ENCODE peak calls at places on chromosomes 13 and 19, in four cellular contexts. C is HepG2, M is stomach, H is A549. A is an unnamed sample.

GRCh38 chr13:102597029-102598015 is 536 bp downstream of the TPP2 start:
- DNase-seq in C (no peak), M (no peak), H (no peak), A (peak)

GRCh38 chr19:52993342-52994178 is 20.2 kb upstream of the ERVV-1 start:
- DNase-seq in C (no peak), M (peak), H (no peak), A (peak)

GRCh38 chr19:35458821-35459391 is 10.8 kb downstream of the FFAR2 start:
- DNase-seq in C (peak), M (peak), H (no peak), A (no peak)

GRCh38 chr13:77310579-77311279 is 16.2 kb downstream of the MYCBP2 start:
- DNase-seq in C (no peak), M (no peak), H (no peak), A (no peak)

GRCh38 chr13:55566779-55567178 is 1573.9 kb upstream of the PRR20A start:
- DNase-seq in C (no peak), M (no peak), H (no peak), A (no peak)

GRCh38 chr13:98055623-98056022 is 87.3 kb upstream of the FARP1 start:
- DNase-seq in C (no peak), M (no peak), H (no peak), A (no peak)

GRCh38 chr19:10899171-10899653 is 27.9 kb downstream of the CARM1 start:
- DNase-seq in C (no peak), M (peak), H (no peak), A (peak)

GRCh38 chr13:31982124-31982523 is 49.5 kb upstream of the FRY start:
- DNase-seq in C (no peak), M (no peak), H (no peak), A (no peak)

GRCh38 chr19:55552620-55553019 is 7.3 kb upstream of the SBK3 start:
- DNase-seq in C (peak), M (no peak), H (no peak), A (no peak)

GRCh38 chr13:94617389-94618000 is 15.8 kb downstream of the GPR180 start:
- DNase-seq in C (peak), M (no peak), H (no peak), A (no peak)

GRCh38 chr19:35138305-35138799 is 272 bp upstream of the FXYD1 start:
- DNase-seq in C (no peak), M (no peak), H (no peak), A (peak)

GRCh38 chr13:31007392-31007791 is 74.9 kb downstream of the TEX26 start:
- DNase-seq in C (no peak), M (no peak), H (no peak), A (no peak)

GRCh38 chr13:28321751-28322150 is 173.2 kb downstream of the FLT1 start:
- DNase-seq in C (no peak), M (no peak), H (no peak), A (no peak)

GRCh38 chr19:10760268-10760944 is 42.5 kb downstream of the DNM2 start:
- DNase-seq in C (no peak), M (no peak), H (no peak), A (no peak)

GRCh38 chr13:76723551-76724232 is 162.5 kb downstream of the KCTD12 start:
- DNase-seq in C (no peak), M (no peak), H (no peak), A (peak)

GRCh38 chr13:98866882-98867281 is 111.0 kb downstream of the DOCK9 start:
- DNase-seq in C (no peak), M (no peak), H (no peak), A (no peak)

GRCh38 chr19:47209323-47210179 is 21.4 kb downstream of the BBC3 start:
- DNase-seq in C (no peak), M (no peak), H (no peak), A (no peak)

GRCh38 chr19:55283548-55284393 is at the start of gene BRSK1:
- DNase-seq in C (no peak), M (peak), H (no peak), A (no peak)

GRCh38 chr13:100584901-100585300 is 3.7 kb downstream of the GGACT start:
- DNase-seq in C (no peak), M (no peak), H (no peak), A (no peak)

GRCh38 chr13:30408319-30409101 is 13.8 kb upstream of the UBE2L5 start:
- DNase-seq in C (peak), M (peak), H (peak), A (peak)

GRCh38 chr13:106942558-106942957 is 374.6 kb upstream of the ARGLU1 start:
- DNase-seq in C (no peak), M (no peak), H (no peak), A (no peak)

GRCh38 chr19:35446194-35446593 is 1.9 kb upstream of the FFAR2 start:
- DNase-seq in C (no peak), M (no peak), H (no peak), A (no peak)

GRCh38 chr13:29956771-29957170 is 106.4 kb upstream of the UBL3 start:
- DNase-seq in C (no peak), M (no peak), H (no peak), A (no peak)

GRCh38 chr13:87884874-87885273 is 213.7 kb downstream of the SLITRK5 start:
- DNase-seq in C (no peak), M (no peak), H (no peak), A (no peak)

GRCh38 chr13:112064222-112064621 is 2.7 kb upstream of the SOX1 start:
- DNase-seq in C (no peak), M (no peak), H (no peak), A (no peak)

GRCh38 chr19:36060430-36060829 is 5.7 kb downstream of the WDR62 start:
- DNase-seq in C (no peak), M (peak), H (peak), A (peak)

GRCh38 chr13:107678075-107678689 is 537.2 kb downstream of the LIG4 start:
- DNase-seq in C (no peak), M (no peak), H (no peak), A (no peak)

GRCh38 chr13:86080340-86080995 is 281.2 kb upstream of the SLITRK6 start:
- DNase-seq in C (no peak), M (no peak), H (no peak), A (no peak)

GRCh38 chr13:27035892-27036235 is 135.7 kb downstream of the USP12 start:
- DNase-seq in C (no peak), M (no peak), H (peak), A (no peak)

GRCh38 chr19:16325671-16326400 is 1.2 kb downstream of the KLF2 start:
- DNase-seq in C (no peak), M (no peak), H (no peak), A (peak)

GRCh38 chr13:33126909-33127607 is 110.8 kb downstream of the KL start:
- DNase-seq in C (no peak), M (no peak), H (no peak), A (no peak)

GRCh38 chr19:41744850-41745249 is 10.5 kb upstream of the CEACAM6 start:
- DNase-seq in C (no peak), M (no peak), H (no peak), A (no peak)

GRCh38 chr19:15869873-15870272 is 28.0 kb downstream of the CYP4F2 start:
- DNase-seq in C (no peak), M (no peak), H (no peak), A (no peak)

GRCh38 chr13:34076943-34077703 is 259.2 kb downstream of the RFC3 start:
- DNase-seq in C (peak), M (no peak), H (peak), A (no peak)

GRCh38 chr19:33071887-33072286 is 7.2 kb upstream of the RHPN2 start:
- DNase-seq in C (no peak), M (no peak), H (no peak), A (no peak)

GRCh38 chr19:6576869-6577281 is 14.1 kb downstream of the CD70 start:
- DNase-seq in C (no peak), M (no peak), H (no peak), A (no peak)

GRCh38 chr13:48563611-48564010 is 30.7 kb upstream of the RCBTB2 start:
- DNase-seq in C (no peak), M (no peak), H (no peak), A (no peak)

GRCh38 chr19:7534531-7534980 is 961 bp upstream of the PNPLA6 start:
- DNase-seq in C (peak), M (peak), H (peak), A (peak)

GRCh38 chr13:36518707-36519106 is 86.4 kb downstream of the CCNA1 start:
- DNase-seq in C (no peak), M (no peak), H (no peak), A (no peak)

GRCh38 chr13:96809366-96810096 is 184.7 kb downstream of the OXGR1 start:
- DNase-seq in C (no peak), M (peak), H (no peak), A (no peak)

DNA sequence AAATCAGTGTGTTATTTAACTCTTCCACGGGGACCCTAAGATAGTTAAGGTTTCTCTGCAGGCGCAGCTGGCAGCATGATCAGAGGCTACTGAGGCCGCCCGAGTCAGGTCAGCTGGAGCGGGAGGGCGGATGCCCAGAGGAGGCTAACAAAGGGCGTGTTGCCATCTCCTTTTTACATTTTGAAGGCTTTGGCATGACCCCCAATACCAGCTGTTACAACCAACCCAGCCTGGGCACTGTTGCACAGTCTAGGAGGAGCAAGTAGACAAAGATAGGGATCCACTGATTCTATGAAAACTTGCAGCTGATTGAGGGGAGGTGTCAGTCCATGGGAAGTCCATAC is 15.7 kb downstream of the COL4A2 start:
- DNase-seq in C (no peak), M (no peak), H (no peak), A (no peak)
- H3K27ac ChIP-seq in C (no peak), M (peak), H (peak), A (no peak)

GRCh38 chr19:18002347-18002850 is 5.6 kb upstream of the ARRDC2 start:
- DNase-seq in C (no peak), M (no peak), H (no peak), A (peak)

GRCh38 chr19:18001837-18002345 is 6.1 kb upstream of the ARRDC2 start:
- DNase-seq in C (no peak), M (no peak), H (no peak), A (no peak)

GRCh38 chr19:17999685-18000479 is 8.1 kb upstream of the ARRDC2 start:
- DNase-seq in C (no peak), M (no peak), H (no peak), A (no peak)

GRCh38 chr19:18000480-18000980 is 7.4 kb upstream of the ARRDC2 start:
- DNase-seq in C (no peak), M (no peak), H (no peak), A (no peak)

DNA sequence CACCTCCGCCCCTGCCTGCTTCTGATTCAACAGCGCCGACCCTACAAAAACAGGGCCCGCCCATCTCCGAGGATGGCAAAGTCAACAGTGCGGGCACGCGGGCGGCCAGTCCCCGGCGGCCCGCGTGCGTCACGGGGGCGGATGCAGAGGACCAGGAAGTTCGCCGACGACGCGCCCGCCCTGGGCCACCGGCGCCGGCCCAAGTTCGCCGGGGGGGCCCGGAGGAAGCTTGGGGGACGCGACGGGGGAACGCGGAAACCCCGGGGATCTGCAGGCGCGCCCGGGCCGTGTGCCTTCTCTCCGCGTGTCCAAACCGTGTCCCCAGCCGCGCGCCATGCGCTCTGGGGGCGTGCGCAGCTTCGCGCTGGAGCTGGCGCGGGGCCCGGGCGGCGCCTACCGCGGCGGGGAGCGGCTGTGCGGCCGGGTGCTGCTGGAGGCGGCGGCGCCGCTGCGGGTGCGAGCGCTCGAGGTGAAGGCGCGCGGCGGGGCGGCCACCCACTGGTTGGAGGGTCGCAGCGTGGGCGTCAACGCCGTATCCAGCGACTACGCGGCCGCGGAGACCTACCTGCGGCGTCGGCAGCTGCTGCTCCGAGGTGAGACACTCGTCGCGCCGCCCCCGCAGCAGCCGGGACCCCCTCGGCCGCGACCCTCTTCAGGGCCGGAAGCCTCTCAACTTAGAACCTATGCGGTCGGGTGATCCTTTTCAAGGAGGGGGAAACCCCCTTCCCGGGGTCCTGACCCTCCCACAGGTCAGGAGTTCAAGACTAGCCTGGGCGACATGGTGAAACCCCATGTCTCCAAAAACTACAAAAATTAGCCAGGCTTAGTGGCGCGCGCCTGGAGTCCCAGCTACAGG is 6.8 kb upstream of the ARRDC2 start:
- DNase-seq in C (peak), M (peak), H (peak), A (peak)
- TF ChIP-seq POLR2A in C (no peak), M (no peak), H (peak), A (peak)

GRCh38 chr19:13503570-13504235 is 2.6 kb downstream of the CACNA1A start:
- DNase-seq in C (no peak), M (no peak), H (no peak), A (no peak)

GRCh38 chr19:13507053-13507611 is 853 bp upstream of the CACNA1A start:
- DNase-seq in C (no peak), M (no peak), H (no peak), A (no peak)

GRCh38 chr19:13506550-13506878 is 235 bp upstream of the CACNA1A start:
- DNase-seq in C (no peak), M (no peak), H (no peak), A (no peak)

GRCh38 chr19:13505761-13506549 is at the start of gene CACNA1A:
- DNase-seq in C (no peak), M (no peak), H (no peak), A (no peak)

GRCh38 chr19:13505164-13505695 is 1.0 kb downstream of the CACNA1A start:
- DNase-seq in C (no peak), M (no peak), H (no peak), A (no peak)
- H3K27ac ChIP-seq in C (no peak), M (no peak), H (no peak), A (no peak)

GRCh38 chr19:1129535-1129934 is 25.7 kb downstream of the GPX4 start:
- DNase-seq in C (no peak), M (no peak), H (no peak), A (no peak)

GRCh38 chr19:1133471-1133929 is 29.7 kb downstream of the GPX4 start:
- DNase-seq in C (no peak), M (peak), H (peak), A (no peak)

GRCh38 chr19:1132625-1133383 is 29.0 kb downstream of the GPX4 start:
- DNase-seq in C (no peak), M (no peak), H (no peak), A (no peak)

GRCh38 chr19:1130801-1131717 is 27.3 kb downstream of the GPX4 start:
- DNase-seq in C (no peak), M (peak), H (no peak), A (no peak)

DNA sequence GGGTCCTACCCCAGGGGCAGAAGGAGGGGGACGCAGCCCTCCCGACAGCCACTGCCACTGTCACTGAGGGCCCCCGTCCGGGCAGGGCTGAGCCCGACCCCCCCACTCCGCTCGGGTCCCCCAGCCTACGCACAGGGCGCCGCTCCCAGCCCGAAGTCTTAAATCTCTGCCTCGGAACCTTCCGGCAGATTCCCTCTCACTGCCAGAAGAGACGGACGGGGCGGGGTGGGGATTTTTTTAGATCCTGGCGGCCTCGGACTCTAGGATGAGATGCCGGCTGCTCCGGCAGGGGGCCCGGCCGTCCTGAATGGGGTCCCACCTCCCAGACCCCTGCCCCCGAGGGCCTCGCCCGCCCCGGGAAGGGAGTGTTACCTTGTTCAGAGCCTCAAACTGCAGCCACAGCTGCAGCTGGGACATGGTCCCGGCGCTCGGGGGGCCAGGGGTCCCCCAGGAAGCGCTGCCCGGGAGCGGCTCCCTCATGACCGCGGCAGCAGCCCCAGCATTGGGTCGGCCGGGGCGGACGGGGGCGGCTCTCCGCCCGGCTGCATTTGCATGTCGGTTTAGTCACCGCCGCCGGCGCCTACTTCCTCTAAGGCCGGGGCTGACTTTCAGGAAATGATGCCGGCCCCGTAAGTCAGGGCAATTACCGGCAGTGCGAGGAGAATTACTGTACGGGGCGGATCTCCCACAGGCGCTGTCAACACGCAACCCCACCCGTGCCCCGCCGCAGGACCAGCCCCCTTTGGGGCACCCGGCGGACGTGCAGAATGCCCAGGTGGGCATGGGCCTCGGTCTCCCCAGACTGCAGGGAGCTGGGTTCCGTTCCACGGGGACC is 28.1 kb downstream of the GPX4 start:
- DNase-seq in C (no peak), M (peak), H (no peak), A (peak)
- TF ChIP-seq POLR2A in C (no peak), M (no peak), H (no peak), A (peak)

GRCh38 chr13:109964164-109964563 is 177.8 kb upstream of the IRS2 start:
- DNase-seq in C (no peak), M (no peak), H (no peak), A (no peak)
- H3K27ac ChIP-seq in C (no peak), M (no peak), H (no peak), A (no peak)

GRCh38 chr13:20772401-20773131 is 1.2 kb downstream of the EEF1AKMT1 start:
- DNase-seq in C (no peak), M (no peak), H (no peak), A (no peak)

GRCh38 chr13:20776751-20777150 is 3.0 kb upstream of the EEF1AKMT1 start:
- DNase-seq in C (no peak), M (no peak), H (no peak), A (no peak)

GRCh38 chr13:20775961-20776360 is 2.2 kb upstream of the EEF1AKMT1 start:
- DNase-seq in C (no peak), M (no peak), H (no peak), A (no peak)

GRCh38 chr13:20774746-20775145 is 985 bp upstream of the EEF1AKMT1 start:
- DNase-seq in C (no peak), M (no peak), H (no peak), A (no peak)

DNA sequence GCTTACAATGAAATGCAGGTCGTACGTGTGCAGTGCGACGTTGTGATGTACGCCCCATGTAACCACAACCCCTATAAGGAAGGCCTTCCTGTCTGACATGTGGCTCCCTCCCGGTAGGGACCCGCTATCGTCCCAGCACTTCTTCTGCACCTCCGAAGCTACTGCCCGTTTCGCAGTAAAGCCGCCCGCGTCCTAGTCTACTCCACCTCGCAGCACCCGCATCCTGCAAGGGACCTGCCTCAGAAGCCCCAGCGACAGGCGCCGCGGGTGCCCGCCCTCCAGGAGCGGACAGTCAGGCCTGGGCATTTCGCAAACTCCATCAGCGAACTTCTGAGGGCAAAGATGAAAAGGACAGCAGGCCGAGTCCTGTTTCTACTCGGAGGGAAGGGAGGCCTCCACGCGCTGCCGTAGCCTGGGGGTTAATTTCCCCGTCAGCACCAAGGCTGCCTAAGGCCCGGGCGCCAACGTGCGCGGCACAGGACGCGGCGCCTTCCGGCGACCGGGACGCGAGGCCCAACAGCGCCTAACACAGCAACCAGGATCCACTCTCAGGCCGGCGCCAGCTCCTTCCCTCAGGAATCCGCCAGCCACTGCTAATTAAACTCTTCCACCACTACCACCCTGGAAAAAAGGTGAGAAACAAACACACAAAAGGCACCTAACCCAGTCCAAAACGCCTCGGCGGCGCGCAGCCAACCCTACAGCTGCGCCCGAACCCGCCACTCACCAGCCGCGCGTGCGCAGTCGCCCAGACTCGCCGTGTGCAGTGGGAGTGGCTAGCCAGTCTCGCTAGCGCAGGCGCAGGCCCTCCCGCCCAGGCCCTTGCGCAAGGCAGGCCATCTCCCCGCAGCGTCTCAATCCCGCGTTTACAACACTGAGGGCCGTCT is at the start of gene EEF1AKMT1:
- DNase-seq in C (peak), M (peak), H (peak), A (peak)
- TF ChIP-seq POLR2A in C (peak), M (no peak), H (peak), A (peak)

GRCh38 chr19:4908781-4909171 is 525 bp upstream of the UHRF1 start:
- DNase-seq in C (peak), M (no peak), H (no peak), A (no peak)
- H3K27ac ChIP-seq in C (peak), M (no peak), H (peak), A (no peak)